ENCODE peak calls at places on chromosome 1, in five cellular contexts. I is GM12878, O is HepG2, Q is A549, E is K562. A is an unnamed sample.

GRCh38 chr1:183883629-183884028 is 78.7 kb downstream of the RGL1 start:
- DNase-seq in I (no peak), E (no peak), Q (no peak), O (no peak), A (no peak)

GRCh38 chr1:62621907-62622306 is 24.6 kb downstream of the ANGPTL3 start:
- DNase-seq in I (peak), Q (peak), O (peak), E (peak), A (peak)

GRCh38 chr1:225834417-225835329 is 24.7 kb downstream of the EPHX1 start:
- DNase-seq in O (no peak), Q (no peak), E (no peak), I (no peak), A (no peak)

GRCh38 chr1:64041366-64042131 is 161.9 kb upstream of the UBE2U start:
- DNase-seq in E (no peak), Q (no peak), I (no peak), O (no peak), A (no peak)

GRCh38 chr1:21212126-21212525 is 35.4 kb upstream of the EIF4G3 start:
- DNase-seq in E (no peak), I (no peak), Q (no peak), O (peak), A (no peak)

GRCh38 chr1:228277491-228278431 is 69.9 kb downstream of the OBSCN start:
- DNase-seq in I (no peak), E (no peak), O (no peak), Q (no peak), A (no peak)

GRCh38 chr1:5973771-5974170 is 18.5 kb downstream of the NPHP4 start:
- DNase-seq in E (no peak), O (no peak), I (no peak), Q (no peak), A (no peak)

GRCh38 chr1:156848461-156849150 is 10.3 kb downstream of the INSRR start:
- DNase-seq in Q (no peak), I (no peak), E (peak), O (no peak), A (no peak)

GRCh38 chr1:66930823-66931174 is 6.0 kb downstream of the MIER1 start:
- DNase-seq in Q (no peak), O (no peak), I (no peak), E (no peak), A (no peak)

GRCh38 chr1:201358596-201358995 is 18.9 kb downstream of the TNNT2 start:
- DNase-seq in E (no peak), O (no peak), I (no peak), Q (no peak), A (no peak)

GRCh38 chr1:221290669-221291068 is 411.4 kb downstream of the HLX start:
- DNase-seq in O (no peak), E (no peak), Q (no peak), I (no peak), A (no peak)

GRCh38 chr1:109802901-109803561 is 39.3 kb upstream of the EPS8L3 start:
- DNase-seq in Q (no peak), I (no peak), E (no peak), O (no peak), A (no peak)

GRCh38 chr1:173269490-173270230 is 62.5 kb upstream of the TNFSF4 start:
- DNase-seq in Q (peak), O (no peak), I (no peak), E (peak), A (no peak)

GRCh38 chr1:179310721-179311120 is 17.1 kb downstream of the SOAT1 start:
- DNase-seq in Q (peak), E (no peak), I (no peak), O (no peak), A (peak)

GRCh38 chr1:85259118-85259865 is at the start of gene C1orf52:
- DNase-seq in I (no peak), Q (peak), O (peak), E (peak), A (peak)

GRCh38 chr1:30372792-30373433 is 350.5 kb downstream of the MATN1 start:
- DNase-seq in Q (no peak), O (no peak), I (no peak), E (no peak), A (peak)

GRCh38 chr1:24767351-24767750 is 22.1 kb downstream of the CLIC4 start:
- DNase-seq in O (peak), I (no peak), E (no peak), Q (no peak), A (no peak)

GRCh38 chr1:223717695-223718363 is 5.5 kb downstream of the CAPN2 start:
- DNase-seq in O (no peak), I (no peak), Q (no peak), E (no peak), A (peak)

GRCh38 chr1:92922378-92923035 is 38.8 kb downstream of the DIPK1A start:
- DNase-seq in Q (peak), O (no peak), I (no peak), E (peak), A (no peak)

GRCh38 chr1:235511470-235512240 is 7.4 kb upstream of the B3GALNT2 start:
- DNase-seq in I (no peak), Q (no peak), O (no peak), E (peak), A (peak)

GRCh38 chr1:183349201-183349711 is 68.9 kb downstream of the NMNAT2 start:
- DNase-seq in E (no peak), Q (no peak), I (no peak), O (no peak), A (no peak)

GRCh38 chr1:17273096-17273495 is 24.2 kb downstream of the PADI3 start:
- DNase-seq in Q (no peak), I (no peak), E (no peak), O (no peak), A (no peak)
- TF ChIP-seq MYC in Q (no peak), I (no peak), E (no peak), O (no peak), A (no peak)

GRCh38 chr1:199954701-199955100 is 72.8 kb upstream of the NR5A2 start:
- DNase-seq in E (peak), O (peak), Q (no peak), I (no peak), A (no peak)
- TF ChIP-seq CTCF in E (peak), O (peak), Q (peak), I (peak), A (peak)

DNA sequence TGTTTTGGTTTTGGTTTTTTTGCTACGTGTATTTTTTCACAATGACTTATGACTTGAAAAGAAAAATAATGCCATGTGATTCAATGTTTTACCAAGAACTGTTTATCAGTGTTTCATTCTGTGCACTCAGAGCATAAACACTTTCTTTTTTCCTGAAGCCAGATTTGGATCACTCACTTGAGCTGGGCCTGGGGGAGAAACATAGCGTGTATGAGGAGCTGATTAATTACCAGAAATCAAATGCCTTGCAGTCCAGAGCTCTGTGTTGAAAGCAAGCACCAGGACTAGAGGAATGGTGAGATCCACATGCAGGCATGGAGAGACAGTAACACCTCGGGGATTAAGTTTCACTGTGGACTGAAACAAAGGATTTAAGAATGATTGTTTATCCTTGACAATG is 642.1 kb upstream of the ADGRL2 start:
- DNase-seq in O (no peak), E (no peak), Q (no peak), I (no peak), A (no peak)
- TF ChIP-seq MYC in O (no peak), E (no peak), Q (no peak), I (no peak), A (no peak)

DNA sequence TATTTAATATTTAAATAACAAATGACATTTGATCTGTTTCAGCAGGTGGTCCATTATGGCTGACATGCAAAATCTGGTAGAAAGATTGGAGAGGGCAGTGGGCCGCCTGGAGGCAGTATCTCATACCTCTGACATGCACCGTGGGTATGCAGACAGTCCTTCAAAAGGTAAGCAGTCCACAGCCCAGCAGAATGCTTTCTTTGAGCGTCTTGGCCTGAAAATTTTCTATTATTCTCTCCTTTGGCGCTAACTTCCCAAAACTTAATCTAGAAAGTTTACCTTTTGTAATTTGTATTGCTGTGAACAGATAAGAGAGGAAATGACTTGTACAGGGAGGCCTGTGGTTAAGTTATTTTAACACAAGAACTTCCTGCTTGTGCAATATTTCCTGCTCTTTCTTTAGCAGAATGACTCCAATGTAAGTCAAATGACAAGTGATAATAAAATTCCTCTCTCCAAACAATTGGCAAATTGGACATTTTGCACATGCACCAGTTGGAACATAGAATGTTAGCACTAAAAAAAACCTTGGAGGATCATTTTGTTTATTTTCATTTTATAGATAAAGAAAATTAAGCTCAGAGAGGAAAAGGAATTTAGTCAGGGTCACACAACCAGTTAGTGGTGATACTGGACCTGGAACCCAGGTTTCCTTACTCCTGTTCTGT is 18.9 kb downstream of the CAP1 start:
- DNase-seq in I (no peak), O (peak), E (peak), Q (no peak), A (peak)
- TF ChIP-seq CTCF in I (peak), O (no peak), E (peak), Q (no peak), A (peak)

DNA sequence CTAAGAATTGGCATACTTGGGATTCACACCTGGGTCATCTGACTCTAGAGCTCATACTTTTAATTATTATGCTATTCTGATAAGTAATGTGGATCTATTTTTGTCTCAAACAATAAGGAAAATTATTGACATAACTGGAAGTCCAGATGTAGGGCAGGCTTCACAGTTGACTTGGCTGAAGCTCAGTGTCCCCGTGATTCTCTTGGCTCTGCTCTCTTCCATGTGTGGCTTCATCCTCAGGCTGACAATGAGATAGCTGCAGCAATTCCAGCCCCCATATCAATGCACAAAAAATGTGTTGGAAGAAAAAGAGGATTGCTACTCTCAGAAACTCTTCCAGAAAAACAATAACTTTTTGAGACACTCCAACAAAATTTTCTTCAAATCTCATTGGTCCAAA is 23.8 kb downstream of the HSD11B1 start:
- DNase-seq in E (no peak), Q (no peak), O (no peak), I (no peak), A (no peak)
- TF ChIP-seq MYC in E (no peak), Q (no peak), O (no peak), I (no peak), A (no peak)

DNA sequence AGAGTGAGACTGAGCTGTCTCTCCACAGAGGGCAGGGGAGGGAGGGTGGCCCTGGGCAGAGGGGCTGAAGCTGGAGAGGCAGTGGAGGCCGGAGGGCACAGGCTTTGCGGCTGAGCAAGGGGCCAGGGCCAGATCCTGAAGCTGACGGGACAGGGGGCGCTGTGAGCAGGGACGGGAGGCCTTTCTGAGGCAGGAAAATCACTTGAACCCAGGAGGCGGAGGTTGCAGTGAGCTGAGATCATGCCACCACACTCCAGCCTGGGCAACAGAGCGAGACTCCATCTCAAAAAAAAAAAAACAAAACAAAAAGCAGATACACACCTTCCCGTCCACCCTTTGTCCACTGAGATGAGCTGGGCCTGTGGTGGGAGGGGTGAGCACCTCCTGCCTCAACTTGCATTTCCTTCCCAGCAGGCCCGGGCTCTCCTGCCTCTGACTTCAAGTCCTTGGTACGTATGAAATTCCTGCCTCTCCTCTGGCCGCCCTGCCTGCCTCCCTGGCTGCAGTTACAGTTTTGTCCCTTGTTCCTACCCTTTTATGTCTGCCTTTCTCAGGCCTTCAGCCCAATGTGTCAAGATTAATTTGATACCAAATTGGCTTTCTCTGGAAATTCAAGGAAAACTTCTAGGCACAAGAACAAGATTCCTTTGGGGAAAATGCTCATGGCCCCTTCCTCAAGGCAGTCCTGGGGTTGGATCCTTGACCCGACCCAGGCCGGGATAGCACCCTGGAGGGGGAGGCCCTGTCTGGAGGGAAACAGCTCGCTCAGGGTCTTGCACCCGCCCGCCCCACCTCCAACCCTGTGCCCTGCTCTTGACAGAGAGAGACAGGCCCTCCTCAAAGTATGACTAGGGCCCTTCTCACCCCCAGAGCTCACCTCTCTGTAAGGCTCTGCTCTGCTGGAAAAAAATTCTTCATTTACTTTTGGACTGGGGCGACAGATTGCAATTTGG is 11.2 kb upstream of the ADAMTSL4 start:
- DNase-seq in E (no peak), O (no peak), I (no peak), Q (no peak), A (no peak)
- TF ChIP-seq CTCF in E (peak), O (peak), I (no peak), Q (no peak), A (no peak)

GRCh38 chr1:89929467-89930063 is 65.3 kb upstream of the ZNF326 start:
- DNase-seq in I (no peak), E (no peak), Q (no peak), O (peak), A (no peak)
- TF ChIP-seq MYC in I (no peak), E (no peak), Q (no peak), O (no peak), A (no peak)